ENCODE peak calls at places on chromosomes 5 and 9, in five cellular contexts. One of them, this sample, is unnamed.

GRCh38 chr5:22605473-22605872 is 247.7 kb downstream of the CDH12 start:
- DNase-seq in AG04450: no peak
- DNase-seq in tibial nerve: no peak
- DNase-seq in SJSA1: no peak
- DNase-seq in mesenchymal stem cell: no peak
- DNase-seq in this sample: no peak

GRCh38 chr5:30765227-30765626 is 428.3 kb upstream of the CDH6 start:
- DNase-seq in AG04450: no peak
- DNase-seq in tibial nerve: no peak
- DNase-seq in SJSA1: no peak
- DNase-seq in mesenchymal stem cell: peak
- DNase-seq in this sample: no peak

GRCh38 chr5:172926008-172926523 is 33.2 kb upstream of the RPL26L1 start:
- DNase-seq in AG04450: no peak
- DNase-seq in tibial nerve: no peak
- DNase-seq in SJSA1: no peak
- DNase-seq in mesenchymal stem cell: no peak
- DNase-seq in this sample: no peak

GRCh38 chr5:103109277-103109676 is 10.7 kb downstream of the GIN1 start:
- DNase-seq in AG04450: no peak
- DNase-seq in tibial nerve: no peak
- DNase-seq in SJSA1: no peak
- DNase-seq in mesenchymal stem cell: no peak
- DNase-seq in this sample: no peak

GRCh38 chr9:34252016-34252415 is 73.2 kb downstream of the UBAP1 start:
- DNase-seq in AG04450: no peak
- DNase-seq in tibial nerve: no peak
- DNase-seq in SJSA1: no peak
- DNase-seq in mesenchymal stem cell: no peak
- DNase-seq in this sample: no peak

GRCh38 chr5:21199087-21199486 is 1211.1 kb upstream of the CDH18 start:
- DNase-seq in AG04450: no peak
- DNase-seq in tibial nerve: no peak
- DNase-seq in SJSA1: no peak
- DNase-seq in mesenchymal stem cell: no peak
- DNase-seq in this sample: no peak

GRCh38 chr9:100521282-100521681 is 48.3 kb downstream of the TMEFF1 start:
- DNase-seq in AG04450: no peak
- DNase-seq in tibial nerve: no peak
- DNase-seq in SJSA1: no peak
- DNase-seq in mesenchymal stem cell: no peak
- DNase-seq in this sample: no peak

GRCh38 chr5:16600397-16600796 is 16.4 kb downstream of the RETREG1 start:
- DNase-seq in AG04450: no peak
- DNase-seq in tibial nerve: peak
- DNase-seq in SJSA1: no peak
- DNase-seq in mesenchymal stem cell: no peak
- DNase-seq in this sample: no peak

GRCh38 chr5:122701640-122702523 is 73.0 kb upstream of the SNX2 start:
- DNase-seq in AG04450: no peak
- DNase-seq in tibial nerve: no peak
- DNase-seq in SJSA1: no peak
- DNase-seq in mesenchymal stem cell: no peak
- DNase-seq in this sample: no peak

GRCh38 chr5:123178693-123179092 is 89.7 kb downstream of the PRDM6 start:
- DNase-seq in AG04450: no peak
- DNase-seq in tibial nerve: no peak
- DNase-seq in SJSA1: no peak
- DNase-seq in mesenchymal stem cell: no peak
- DNase-seq in this sample: no peak

GRCh38 chr5:113052041-113052795 is 75.6 kb downstream of the DCP2 start:
- DNase-seq in AG04450: no peak
- DNase-seq in tibial nerve: no peak
- DNase-seq in SJSA1: no peak
- DNase-seq in mesenchymal stem cell: no peak
- DNase-seq in this sample: no peak

GRCh38 chr5:107582625-107583024 is 88.1 kb downstream of the EFNA5 start:
- DNase-seq in AG04450: no peak
- DNase-seq in tibial nerve: no peak
- DNase-seq in SJSA1: no peak
- DNase-seq in mesenchymal stem cell: no peak
- DNase-seq in this sample: no peak

GRCh38 chr9:91951944-91952520 is 2.0 kb upstream of the ROR2 start:
- DNase-seq in AG04450: no peak
- DNase-seq in tibial nerve: no peak
- DNase-seq in SJSA1: no peak
- DNase-seq in mesenchymal stem cell: peak
- DNase-seq in this sample: no peak

GRCh38 chr9:127858041-127858512 is 3.6 kb upstream of the ENG start:
- DNase-seq in AG04450: no peak
- DNase-seq in tibial nerve: no peak
- DNase-seq in SJSA1: no peak
- DNase-seq in mesenchymal stem cell: no peak
- DNase-seq in this sample: no peak

GRCh38 chr9:126327750-126328120 is 1.1 kb downstream of the MVB12B start:
- DNase-seq in AG04450: no peak
- DNase-seq in tibial nerve: no peak
- DNase-seq in SJSA1: peak
- DNase-seq in mesenchymal stem cell: peak
- DNase-seq in this sample: no peak

GRCh38 chr9:126328415-126328814 is 1.8 kb downstream of the MVB12B start:
- DNase-seq in AG04450: no peak
- DNase-seq in tibial nerve: no peak
- DNase-seq in SJSA1: no peak
- DNase-seq in mesenchymal stem cell: no peak
- DNase-seq in this sample: no peak

GRCh38 chr9:126325779-126326178 is 850 bp upstream of the MVB12B start:
- DNase-seq in AG04450: no peak
- DNase-seq in tibial nerve: no peak
- DNase-seq in SJSA1: no peak
- DNase-seq in mesenchymal stem cell: no peak
- DNase-seq in this sample: no peak

GRCh38 chr9:126327016-126327749 is 554 bp downstream of the MVB12B start:
- DNase-seq in AG04450: no peak
- DNase-seq in tibial nerve: no peak
- DNase-seq in SJSA1: peak
- DNase-seq in mesenchymal stem cell: no peak
- DNase-seq in this sample: no peak

GRCh38 chr9:126326228-126327015 is at the start of gene MVB12B:
- DNase-seq in AG04450: no peak
- DNase-seq in tibial nerve: no peak
- DNase-seq in SJSA1: peak
- DNase-seq in mesenchymal stem cell: peak
- DNase-seq in this sample: no peak
- H3K27ac ChIP-seq in AG04450: no peak
- H3K27ac ChIP-seq in tibial nerve: peak
- H3K27ac ChIP-seq in SJSA1: peak
- H3K27ac ChIP-seq in mesenchymal stem cell: no peak
- H3K27ac ChIP-seq in this sample: peak

GRCh38 chr5:151110122-151110681 is 29.4 kb upstream of the TNIP1 start:
- DNase-seq in AG04450: no peak
- DNase-seq in tibial nerve: no peak
- DNase-seq in SJSA1: no peak
- DNase-seq in mesenchymal stem cell: no peak
- DNase-seq in this sample: no peak

GRCh38 chr5:151107084-151107483 is 26.2 kb upstream of the TNIP1 start:
- DNase-seq in AG04450: no peak
- DNase-seq in tibial nerve: no peak
- DNase-seq in SJSA1: no peak
- DNase-seq in mesenchymal stem cell: no peak
- DNase-seq in this sample: no peak

GRCh38 chr5:151106509-151106908 is 25.7 kb upstream of the TNIP1 start:
- DNase-seq in AG04450: no peak
- DNase-seq in tibial nerve: no peak
- DNase-seq in SJSA1: no peak
- DNase-seq in mesenchymal stem cell: no peak
- DNase-seq in this sample: no peak

GRCh38 chr5:151107738-151108520 is 27.1 kb upstream of the TNIP1 start:
- DNase-seq in AG04450: no peak
- DNase-seq in tibial nerve: no peak
- DNase-seq in SJSA1: no peak
- DNase-seq in mesenchymal stem cell: no peak
- DNase-seq in this sample: no peak

DNA sequence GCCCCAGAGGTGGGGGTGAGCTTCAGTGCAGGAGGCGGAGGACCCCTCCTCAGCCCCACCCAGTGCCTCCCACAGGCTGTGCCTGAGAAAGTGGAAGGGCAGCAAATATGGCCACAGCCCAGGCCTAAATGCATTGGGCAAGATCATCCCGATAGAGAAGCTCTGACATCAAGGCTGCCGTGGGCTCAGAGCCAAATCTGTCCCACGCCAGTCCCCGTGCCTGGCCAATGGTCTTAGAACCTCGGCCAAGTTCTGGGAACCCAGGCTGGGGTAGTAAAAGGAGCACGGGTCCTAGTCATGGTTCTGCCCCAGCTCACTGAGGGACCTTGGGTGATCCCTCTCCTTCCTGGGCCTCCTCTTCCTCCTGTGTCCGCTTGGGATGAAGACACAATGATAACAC is 27.7 kb upstream of the TNIP1 start:
- DNase-seq in AG04450: no peak
- DNase-seq in tibial nerve: no peak
- DNase-seq in SJSA1: no peak
- DNase-seq in mesenchymal stem cell: no peak
- DNase-seq in this sample: no peak
- H3K27ac ChIP-seq in AG04450: no peak
- H3K27ac ChIP-seq in tibial nerve: no peak
- H3K27ac ChIP-seq in SJSA1: no peak
- H3K27ac ChIP-seq in mesenchymal stem cell: no peak
- H3K27ac ChIP-seq in this sample: no peak

GRCh38 chr9:128969491-128969890 is 22.0 kb downstream of the NUP188 start:
- DNase-seq in AG04450: no peak
- DNase-seq in tibial nerve: no peak
- DNase-seq in SJSA1: no peak
- DNase-seq in mesenchymal stem cell: no peak
- DNase-seq in this sample: no peak
- H3K27ac ChIP-seq in AG04450: no peak
- H3K27ac ChIP-seq in tibial nerve: no peak
- H3K27ac ChIP-seq in SJSA1: peak
- H3K27ac ChIP-seq in mesenchymal stem cell: peak
- H3K27ac ChIP-seq in this sample: no peak

DNA sequence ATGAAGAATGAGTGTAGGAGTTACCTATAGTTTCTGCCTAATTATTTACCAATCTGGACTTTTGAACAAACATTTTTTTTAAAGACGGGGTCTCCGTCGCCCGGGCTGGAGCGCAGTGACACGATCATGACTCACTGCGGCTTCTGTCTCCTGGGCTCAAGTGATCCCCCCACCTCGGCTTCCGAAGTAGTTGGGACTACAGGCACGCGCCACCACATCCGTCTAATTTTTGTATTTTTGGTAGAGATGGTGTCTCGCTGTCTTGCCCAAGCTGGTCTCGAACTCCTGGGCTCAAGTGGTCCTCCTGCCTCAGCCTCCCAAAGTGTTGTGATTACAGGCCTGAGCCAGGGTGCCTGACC is 1.5 kb downstream of the CTNNA1 start:
- DNase-seq in AG04450: no peak
- DNase-seq in tibial nerve: no peak
- DNase-seq in SJSA1: peak
- DNase-seq in mesenchymal stem cell: peak
- DNase-seq in this sample: no peak
- H3K27ac ChIP-seq in AG04450: peak
- H3K27ac ChIP-seq in tibial nerve: peak
- H3K27ac ChIP-seq in SJSA1: peak
- H3K27ac ChIP-seq in mesenchymal stem cell: peak
- H3K27ac ChIP-seq in this sample: no peak

DNA sequence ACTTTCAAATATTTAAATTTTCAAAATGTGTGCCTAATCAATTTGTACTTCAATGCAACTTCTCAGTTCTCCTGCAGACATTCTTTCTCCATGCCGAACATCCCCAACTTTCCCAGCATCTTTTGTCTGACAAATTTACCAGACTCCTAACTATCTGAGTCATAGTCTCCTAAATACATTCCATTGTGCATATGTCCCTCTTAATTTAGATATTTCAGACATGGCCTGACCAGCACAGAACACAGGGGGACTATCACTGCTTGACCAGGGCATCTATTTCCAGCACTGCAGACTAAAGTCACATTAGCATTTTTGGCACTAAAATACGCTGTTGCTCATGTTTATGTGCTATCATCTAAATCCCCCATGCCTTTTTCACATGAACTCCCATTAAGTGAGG is 71.9 kb downstream of the ITGA1 start:
- DNase-seq in AG04450: no peak
- DNase-seq in tibial nerve: no peak
- DNase-seq in SJSA1: peak
- DNase-seq in mesenchymal stem cell: peak
- DNase-seq in this sample: no peak
- H3K27ac ChIP-seq in AG04450: peak
- H3K27ac ChIP-seq in tibial nerve: no peak
- H3K27ac ChIP-seq in SJSA1: peak
- H3K27ac ChIP-seq in mesenchymal stem cell: peak
- H3K27ac ChIP-seq in this sample: no peak

DNA sequence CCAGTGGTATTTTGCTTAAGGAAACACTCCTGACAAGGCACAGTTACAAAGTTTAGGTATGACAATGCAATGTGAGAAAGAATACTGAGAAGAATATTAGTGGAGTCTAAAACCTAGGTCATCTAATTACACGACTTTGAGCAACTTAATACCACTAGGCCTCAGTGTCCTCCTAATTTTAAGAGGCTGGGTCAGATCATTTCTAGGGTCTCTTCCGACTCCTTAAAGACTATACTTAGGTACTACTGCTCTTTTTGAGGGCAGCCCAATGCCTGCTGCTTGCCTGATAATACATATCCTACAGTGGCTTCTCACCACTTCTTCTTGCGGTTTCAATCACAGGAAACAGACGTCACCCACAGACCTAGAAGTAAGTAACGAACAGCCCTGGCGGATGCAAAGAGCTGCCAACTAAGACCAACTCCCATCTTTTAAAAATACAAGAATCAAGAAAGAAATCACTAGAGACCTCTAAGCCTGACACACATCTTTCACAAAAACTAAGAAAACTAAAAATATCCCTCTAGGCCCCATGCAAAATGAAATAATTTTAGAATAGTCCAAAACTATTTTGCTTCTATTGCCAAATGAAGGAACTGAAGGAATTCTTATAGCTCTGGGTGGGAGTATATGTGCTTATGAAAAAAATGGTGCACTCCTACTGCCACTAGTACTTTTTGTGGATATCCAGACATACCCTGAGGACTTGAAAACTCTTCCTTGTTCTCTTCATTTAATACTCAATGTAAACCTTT is 13.1 kb downstream of the DIAPH1 start:
- DNase-seq in AG04450: no peak
- DNase-seq in tibial nerve: no peak
- DNase-seq in SJSA1: no peak
- DNase-seq in mesenchymal stem cell: peak
- DNase-seq in this sample: peak
- H3K27ac ChIP-seq in AG04450: no peak
- H3K27ac ChIP-seq in tibial nerve: peak
- H3K27ac ChIP-seq in SJSA1: no peak
- H3K27ac ChIP-seq in mesenchymal stem cell: no peak
- H3K27ac ChIP-seq in this sample: peak

This sample was measured in SK-N-MC.